ENCODE peak calls at places on chromosomes 11 and 22, in four cellular contexts. One of them, this sample, is unnamed.

GRCh38 chr11:126862664-126863247 is 137.8 kb downstream of the KIRREL3 start:
- DNase-seq in SK-N-SH: no peak
- DNase-seq in HCT116: no peak
- DNase-seq in GM12878: no peak
- DNase-seq in this sample: no peak

GRCh38 chr11:75198278-75198948 is 42.2 kb upstream of the TPBGL start:
- DNase-seq in GM12878: no peak
- DNase-seq in SK-N-SH: no peak
- DNase-seq in HCT116: no peak
- DNase-seq in this sample: no peak

GRCh38 chr11:115652094-115652493 is 147.9 kb upstream of the CADM1 start:
- DNase-seq in GM12878: no peak
- DNase-seq in SK-N-SH: no peak
- DNase-seq in HCT116: no peak
- DNase-seq in this sample: no peak

GRCh38 chr22:43867839-43868652 is 5.7 kb upstream of the SULT4A1 start:
- DNase-seq in GM12878: no peak
- DNase-seq in SK-N-SH: no peak
- DNase-seq in HCT116: no peak
- DNase-seq in this sample: peak; percentile 67

GRCh38 chr11:105825141-105825540 is 196.9 kb downstream of the MSANTD4 start:
- DNase-seq in SK-N-SH: no peak
- DNase-seq in GM12878: no peak
- DNase-seq in HCT116: no peak
- DNase-seq in this sample: no peak

GRCh38 chr22:30250713-30251267 is 4.2 kb upstream of the LIF start:
- DNase-seq in GM12878: no peak
- DNase-seq in HCT116: no peak
- DNase-seq in SK-N-SH: peak; percentile 55
- DNase-seq in this sample: no peak

GRCh38 chr11:120228794-120229384 is 11.1 kb upstream of the POU2F3 start:
- DNase-seq in GM12878: no peak
- DNase-seq in SK-N-SH: peak; percentile 69
- DNase-seq in HCT116: no peak
- DNase-seq in this sample: no peak

GRCh38 chr11:121741954-121742361 is 289.2 kb upstream of the SORL1-AS1 start:
- DNase-seq in SK-N-SH: peak; percentile 36
- DNase-seq in HCT116: no peak
- DNase-seq in GM12878: no peak
- DNase-seq in this sample: no peak

GRCh38 chr11:118418770-118419169 is 17.4 kb downstream of the ATP5MG start:
- DNase-seq in SK-N-SH: no peak
- DNase-seq in HCT116: no peak
- DNase-seq in GM12878: no peak
- DNase-seq in this sample: no peak

GRCh38 chr11:88345408-88345807 is 7.9 kb upstream of the CTSC start:
- DNase-seq in SK-N-SH: no peak
- DNase-seq in HCT116: no peak
- DNase-seq in GM12878: no peak
- DNase-seq in this sample: no peak

GRCh38 chr11:74443071-74443864 is 24.1 kb downstream of the KCNE3 start:
- DNase-seq in SK-N-SH: no peak
- DNase-seq in GM12878: no peak
- DNase-seq in HCT116: peak; percentile 19
- DNase-seq in this sample: peak; percentile 86

GRCh38 chr11:12276356-12276755 is 101.0 kb upstream of the PARVA start:
- DNase-seq in HCT116: no peak
- DNase-seq in GM12878: no peak
- DNase-seq in SK-N-SH: no peak
- DNase-seq in this sample: no peak

GRCh38 chr22:26134654-26135330 is 34.5 kb upstream of the SEZ6L start:
- DNase-seq in HCT116: peak; percentile 6
- DNase-seq in SK-N-SH: no peak
- DNase-seq in GM12878: no peak
- DNase-seq in this sample: no peak

GRCh38 chr11:70725272-70725671 is 326.9 kb downstream of the CTTN start:
- DNase-seq in HCT116: no peak
- DNase-seq in GM12878: no peak
- DNase-seq in SK-N-SH: no peak
- DNase-seq in this sample: no peak

GRCh38 chr11:87878373-87878779 is 296.9 kb downstream of the RAB38 start:
- DNase-seq in GM12878: no peak
- DNase-seq in SK-N-SH: no peak
- DNase-seq in HCT116: peak; percentile 21
- DNase-seq in this sample: no peak

GRCh38 chr11:114085965-114086364 is 26.5 kb downstream of the ZBTB16 start:
- DNase-seq in GM12878: no peak
- DNase-seq in HCT116: no peak
- DNase-seq in SK-N-SH: no peak
- DNase-seq in this sample: peak; percentile 27

GRCh38 chr22:24926428-24926725 is 20.1 kb downstream of the LHFPL7 start:
- DNase-seq in GM12878: no peak
- DNase-seq in SK-N-SH: no peak
- DNase-seq in HCT116: no peak
- DNase-seq in this sample: no peak

GRCh38 chr11:69135420-69136363 is 20.0 kb upstream of the SMIM38 start:
- DNase-seq in GM12878: no peak
- DNase-seq in SK-N-SH: no peak
- DNase-seq in HCT116: no peak
- DNase-seq in this sample: no peak

GRCh38 chr11:105189586-105189985 is 50.0 kb upstream of the CARD18 start:
- DNase-seq in GM12878: no peak
- DNase-seq in SK-N-SH: no peak
- DNase-seq in HCT116: no peak
- DNase-seq in this sample: no peak

GRCh38 chr11:77411717-77412441 is 62.0 kb downstream of the PAK1 start:
- DNase-seq in SK-N-SH: no peak
- DNase-seq in GM12878: peak; percentile 40
- DNase-seq in HCT116: peak; percentile 49
- DNase-seq in this sample: peak; percentile 94

GRCh38 chr11:28606930-28607329 is 498.7 kb downstream of the METTL15 start:
- DNase-seq in HCT116: no peak
- DNase-seq in SK-N-SH: no peak
- DNase-seq in GM12878: no peak
- DNase-seq in this sample: no peak

GRCh38 chr22:42320463-42321416 is 50.3 kb upstream of the TCF20 start:
- DNase-seq in HCT116: no peak
- DNase-seq in SK-N-SH: no peak
- DNase-seq in GM12878: no peak
- DNase-seq in this sample: no peak

GRCh38 chr22:36644333-36644757 is 59.2 kb downstream of the CACNG2 start:
- DNase-seq in HCT116: peak; percentile 45
- DNase-seq in GM12878: no peak
- DNase-seq in SK-N-SH: no peak
- DNase-seq in this sample: peak; percentile 85

GRCh38 chr11:11942668-11943067 is 65.8 kb downstream of the DKK3 start:
- DNase-seq in HCT116: no peak
- DNase-seq in GM12878: no peak
- DNase-seq in SK-N-SH: no peak
- DNase-seq in this sample: no peak

GRCh38 chr11:74592063-74592440 is 330 bp upstream of the POLD3 start:
- DNase-seq in SK-N-SH: no peak
- DNase-seq in HCT116: no peak
- DNase-seq in GM12878: no peak
- DNase-seq in this sample: no peak

GRCh38 chr11:118889796-118890195 is 6.1 kb downstream of the CXCR5 start:
- DNase-seq in SK-N-SH: no peak
- DNase-seq in HCT116: no peak
- DNase-seq in GM12878: no peak
- DNase-seq in this sample: peak; percentile 73

GRCh38 chr11:78857688-78858087 is 283.0 kb upstream of the NARS2 start:
- DNase-seq in SK-N-SH: peak; percentile 59
- DNase-seq in HCT116: no peak
- DNase-seq in GM12878: no peak
- DNase-seq in this sample: no peak

GRCh38 chr22:46439111-46439510 is 98.3 kb downstream of the CELSR1 start:
- DNase-seq in SK-N-SH: no peak
- DNase-seq in HCT116: no peak
- DNase-seq in GM12878: no peak
- DNase-seq in this sample: no peak

GRCh38 chr11:109864161-109864661 is 229.0 kb upstream of the ZC3H12C start:
- DNase-seq in SK-N-SH: no peak
- DNase-seq in GM12878: peak; percentile 80
- DNase-seq in HCT116: peak; percentile 75
- DNase-seq in this sample: no peak

DNA sequence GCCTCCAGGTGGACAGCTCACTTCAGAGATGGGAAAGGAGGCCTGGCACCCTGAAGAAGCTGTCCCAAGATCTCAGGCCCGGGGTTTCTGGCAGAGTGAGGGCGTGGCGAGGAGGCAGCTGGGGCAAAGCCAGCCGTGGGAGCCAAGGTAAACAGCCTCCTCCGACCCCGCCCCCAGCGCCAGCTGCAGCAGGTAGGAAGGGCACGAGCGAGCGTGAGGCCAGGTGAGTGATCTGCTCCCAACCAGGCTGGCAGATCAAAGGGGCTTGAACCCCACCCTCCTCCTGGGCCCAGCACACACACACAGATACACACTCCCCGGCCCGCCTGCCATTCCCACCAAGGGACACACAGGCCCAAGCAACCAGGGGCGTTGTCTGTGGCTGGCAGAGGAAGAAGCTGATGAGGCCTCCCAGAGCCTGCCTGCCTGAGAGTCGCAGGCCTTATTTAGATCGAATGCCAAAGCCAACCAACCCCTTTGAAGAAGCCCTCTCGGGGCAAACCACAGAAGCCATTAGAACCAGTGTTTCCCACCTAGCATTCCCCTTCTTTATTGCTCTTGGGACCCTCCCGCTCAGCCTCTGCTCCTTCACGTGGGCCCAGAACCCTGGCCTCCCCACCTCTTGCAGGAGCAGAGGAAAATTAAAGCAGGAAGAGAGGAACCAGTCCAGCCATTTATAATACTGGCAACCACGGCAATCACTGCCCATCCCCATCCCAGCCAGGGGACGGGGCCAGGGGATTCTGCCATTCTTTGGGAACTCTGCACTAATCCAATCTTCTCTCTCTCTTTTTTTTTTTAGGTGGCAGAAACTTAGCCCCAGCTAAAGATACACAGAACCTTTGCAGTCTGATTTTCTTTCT is 5.0 kb downstream of the PDGFB start:
- DNase-seq in HCT116: no peak
- DNase-seq in SK-N-SH: no peak
- DNase-seq in GM12878: no peak
- DNase-seq in this sample: peak; percentile 91
- TF ChIP-seq JUND in HCT116: no peak
- TF ChIP-seq JUND in SK-N-SH: no peak
- TF ChIP-seq JUND in GM12878: no peak
- TF ChIP-seq JUND in this sample: no peak

GRCh38 chr11:36308577-36308976 is 12.5 kb downstream of the PRR5L start:
- DNase-seq in SK-N-SH: no peak
- DNase-seq in HCT116: no peak
- DNase-seq in GM12878: no peak
- DNase-seq in this sample: no peak
- TF ChIP-seq JUND in SK-N-SH: no peak
- TF ChIP-seq JUND in HCT116: no peak
- TF ChIP-seq JUND in GM12878: no peak
- TF ChIP-seq JUND in this sample: no peak

GRCh38 chr11:85809881-85810280 is 1.1 kb downstream of the SYTL2 start:
- DNase-seq in SK-N-SH: peak; percentile 64
- DNase-seq in HCT116: no peak
- DNase-seq in GM12878: no peak
- DNase-seq in this sample: no peak
- TF ChIP-seq JUND in SK-N-SH: peak; percentile 61
- TF ChIP-seq JUND in HCT116: no peak
- TF ChIP-seq JUND in GM12878: no peak
- TF ChIP-seq JUND in this sample: no peak

DNA sequence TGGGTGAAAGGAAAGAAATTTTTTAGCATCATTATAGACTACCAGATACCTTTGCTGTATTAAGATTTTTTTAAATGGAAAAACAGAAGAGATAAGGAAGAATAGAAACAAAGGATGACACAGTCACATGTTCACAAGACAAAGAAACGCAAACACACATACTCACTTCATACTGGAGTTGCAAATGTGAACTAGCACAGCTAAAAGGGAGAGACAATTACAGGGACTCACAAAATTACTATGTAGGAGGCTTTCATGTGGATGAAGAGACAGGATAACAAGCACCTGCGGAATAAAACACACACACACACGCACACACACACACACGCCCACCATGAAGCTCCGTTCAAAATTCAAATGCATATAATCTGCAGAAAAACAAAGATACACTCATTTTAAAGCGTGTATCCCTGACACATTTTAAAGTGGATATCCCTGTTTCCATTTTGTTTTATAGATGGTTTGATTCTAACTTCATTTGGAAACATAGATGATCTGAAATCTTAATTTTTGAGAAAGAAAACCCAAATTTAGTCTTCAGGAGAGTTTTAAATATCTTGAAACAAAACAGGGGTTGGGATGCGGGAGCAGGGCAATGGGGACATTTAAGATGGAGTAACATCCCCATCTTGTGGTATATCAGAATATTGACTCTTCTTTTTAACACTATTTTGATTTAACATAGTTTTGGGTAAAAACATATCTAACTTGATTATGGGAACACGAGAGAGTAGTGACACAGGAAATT is 36.7 kb downstream of the JRKL start:
- DNase-seq in HCT116: peak; percentile 19
- DNase-seq in GM12878: no peak
- DNase-seq in SK-N-SH: peak; percentile 64
- DNase-seq in this sample: peak; percentile 53
- TF ChIP-seq JUND in HCT116: no peak
- TF ChIP-seq JUND in GM12878: no peak
- TF ChIP-seq JUND in SK-N-SH: no peak
- TF ChIP-seq JUND in this sample: no peak